ENCODE peak calls at places on chromosomes 11 and 22, in seven cellular contexts. S is BJ; C is fibroblast of lung; V is mesendoderm; T is AG04450; J is CD4-positive, CD25-positive, alpha-beta regulatory T cell; F is transverse colon. X is an unnamed sample. For H3K27me3, the result is how much of the 10 kb centered on the place peaks cover.

GRCh38 chr22:50314455-50315288 is 7.2 kb upstream of the PLXNB2 start:
- DNase-seq in C (no peak), S (no peak), F (peak), J (peak), V (no peak), T (no peak), X (peak)

GRCh38 chr22:40534379-40535188 is 101.9 kb downstream of the MRTFA start:
- DNase-seq in C (peak), V (peak), S (no peak), T (no peak), F (no peak), J (no peak), X (no peak)

GRCh38 chr11:65559951-65560537 is 1.9 kb upstream of the LTBP3 start:
- DNase-seq in S (no peak), C (peak), T (no peak), V (peak), F (peak), J (no peak), X (peak)

GRCh38 chr11:124152770-124153407 is 30.3 kb upstream of the OR10D3 start:
- DNase-seq in V (no peak), F (no peak), S (no peak), J (no peak), C (no peak), T (no peak), X (no peak)

GRCh38 chr11:24391165-24391564 is 105.7 kb upstream of the LUZP2 start:
- DNase-seq in S (no peak), F (no peak), C (peak), J (no peak), V (peak), T (peak), X (no peak)

GRCh38 chr11:369336-370018 is at the start of gene B4GALNT4:
- DNase-seq in C (peak), F (no peak), V (no peak), J (no peak), S (no peak), T (no peak), X (no peak)

GRCh38 chr11:78664606-78665005 is 89.9 kb upstream of the NARS2 start:
- DNase-seq in F (no peak), T (no peak), J (no peak), S (peak), V (peak), C (no peak), X (no peak)

GRCh38 chr22:43821606-43822425 is 9.7 kb upstream of the EFCAB6 start:
- DNase-seq in S (no peak), C (no peak), V (no peak), F (no peak), T (no peak), J (no peak), X (no peak)

GRCh38 chr11:72135891-72136676 is 559 bp downstream of the FOLR3 start:
- DNase-seq in V (no peak), C (peak), F (no peak), T (no peak), S (no peak), J (no peak), X (no peak)

GRCh38 chr11:65616575-65617001 is 1.0 kb downstream of the PCNX3 start:
- DNase-seq in V (no peak), F (no peak), J (no peak), C (no peak), T (no peak), S (no peak), X (peak)

GRCh38 chr11:1749787-1750351 is 526 bp downstream of the IFITM10 start:
- DNase-seq in T (no peak), J (no peak), C (peak), F (peak), V (no peak), S (peak), X (peak)

GRCh38 chr22:28600546-28601143 is 79.0 kb downstream of the TTC28 start:
- DNase-seq in T (peak), F (no peak), S (no peak), J (peak), C (peak), V (peak), X (peak)

GRCh38 chr11:65417221-65417701 is 5.3 kb upstream of the NEAT1 start:
- DNase-seq in S (no peak), V (peak), T (no peak), F (peak), C (peak), J (peak), X (no peak)

GRCh38 chr11:60838132-60838531 is 3.8 kb upstream of the CCDC86 start:
- DNase-seq in C (no peak), J (no peak), V (peak), F (no peak), T (no peak), S (no peak), X (no peak)

GRCh38 chr22:36739185-36739584 is 35.6 kb upstream of the CACNG2 start:
- DNase-seq in T (no peak), C (no peak), V (no peak), F (no peak), J (no peak), S (no peak), X (no peak)

GRCh38 chr11:914747-915493 is 4.3 kb upstream of the CHID1 start:
- DNase-seq in S (no peak), T (no peak), J (no peak), C (no peak), F (peak), V (no peak), X (no peak)

GRCh38 chr11:76672431-76673163 is 2.0 kb upstream of the LRRC32 start:
- DNase-seq in S (no peak), F (peak), C (no peak), V (no peak), T (no peak), J (peak), X (peak)

GRCh38 chr11:99244613-99245012 is 223.9 kb downstream of the CNTN5 start:
- DNase-seq in V (no peak), J (no peak), S (no peak), F (no peak), C (peak), T (no peak), X (no peak)

GRCh38 chr22:29306830-29307657 is 594 bp downstream of the GAS2L1 start:
- DNase-seq in F (peak), V (peak), T (no peak), S (no peak), C (peak), J (no peak), X (peak)

GRCh38 chr11:2677127-2677526 is 22.7 kb downstream of the KCNQ1OT1 start:
- DNase-seq in C (no peak), T (no peak), J (no peak), S (no peak), V (no peak), F (no peak), X (no peak)

GRCh38 chr11:117879516-117880480 is 3.3 kb upstream of the FXYD6 start:
- DNase-seq in S (no peak), V (peak), T (no peak), F (no peak), C (no peak), J (no peak), X (no peak)

GRCh38 chr11:117877120-117877784 is 794 bp upstream of the FXYD6 start:
- DNase-seq in C (no peak), S (no peak), F (no peak), V (no peak), J (no peak), T (no peak), X (no peak)

GRCh38 chr11:117881217-117881616 is 4.8 kb upstream of the FXYD6 start:
- DNase-seq in S (no peak), F (no peak), V (no peak), C (no peak), T (no peak), J (no peak), X (no peak)

GRCh38 chr11:117878314-117878938 is 2.0 kb upstream of the FXYD6 start:
- DNase-seq in F (no peak), J (no peak), V (no peak), S (no peak), C (no peak), T (no peak), X (no peak)

GRCh38 chr11:117878939-117879475 is 2.5 kb upstream of the FXYD6 start:
- DNase-seq in F (no peak), C (no peak), V (no peak), T (no peak), J (no peak), S (no peak), X (no peak)
- H3K27me3 ChIP-seq in F (half or more), C (under half), V (under half), T (under half), J (under half), S (under half), X (under half)

GRCh38 chr22:22407061-22407460 is 101.5 kb downstream of the ZNF280B start:
- DNase-seq in V (no peak), C (no peak), T (no peak), S (no peak), F (no peak), J (no peak), X (no peak)
- H3K27me3 ChIP-seq in V (under half), C (under half), T (under half), S (under half), F (under half), J (under half), X (under half)

GRCh38 chr11:109967121-109967520 is 126.1 kb upstream of the ZC3H12C start:
- DNase-seq in F (no peak), C (no peak), T (no peak), S (no peak), V (no peak), J (no peak), X (no peak)

GRCh38 chr11:109963101-109963500 is 130.1 kb upstream of the ZC3H12C start:
- DNase-seq in S (no peak), T (no peak), C (no peak), F (no peak), J (no peak), V (no peak), X (no peak)

GRCh38 chr11:109961261-109961660 is 131.9 kb upstream of the ZC3H12C start:
- DNase-seq in S (no peak), V (no peak), T (no peak), C (no peak), F (no peak), J (no peak), X (no peak)

GRCh38 chr11:109960831-109961230 is 132.4 kb upstream of the ZC3H12C start:
- DNase-seq in S (no peak), J (no peak), F (peak), C (peak), T (peak), V (peak), X (no peak)

GRCh38 chr11:109964487-109964886 is 128.7 kb upstream of the ZC3H12C start:
- DNase-seq in F (no peak), J (no peak), C (no peak), V (no peak), T (no peak), S (no peak), X (no peak)
- H3K27me3 ChIP-seq in F (under half), J (under half), C (under half), V (under half), T (under half), S (under half), X (under half)

GRCh38 chr11:126546191-126546590 is 190.7 kb downstream of the ST3GAL4 start:
- DNase-seq in J (no peak), F (no peak), T (no peak), S (no peak), V (peak), C (no peak), X (no peak)
- H3K27me3 ChIP-seq in J (under half), F (under half), T (under half), S (under half), V (under half), C (under half), X (under half)

GRCh38 chr11:14393129-14393528 is 34.1 kb upstream of the RRAS2 start:
- DNase-seq in F (no peak), C (no peak), J (no peak), T (no peak), S (no peak), V (no peak), X (no peak)

GRCh38 chr11:14393889-14394288 is 34.9 kb upstream of the RRAS2 start:
- DNase-seq in T (no peak), V (no peak), J (no peak), F (no peak), C (no peak), S (no peak), X (no peak)

GRCh38 chr11:14396289-14396688 is 37.3 kb upstream of the RRAS2 start:
- DNase-seq in F (no peak), C (no peak), T (no peak), S (no peak), J (no peak), V (no peak), X (no peak)

DNA sequence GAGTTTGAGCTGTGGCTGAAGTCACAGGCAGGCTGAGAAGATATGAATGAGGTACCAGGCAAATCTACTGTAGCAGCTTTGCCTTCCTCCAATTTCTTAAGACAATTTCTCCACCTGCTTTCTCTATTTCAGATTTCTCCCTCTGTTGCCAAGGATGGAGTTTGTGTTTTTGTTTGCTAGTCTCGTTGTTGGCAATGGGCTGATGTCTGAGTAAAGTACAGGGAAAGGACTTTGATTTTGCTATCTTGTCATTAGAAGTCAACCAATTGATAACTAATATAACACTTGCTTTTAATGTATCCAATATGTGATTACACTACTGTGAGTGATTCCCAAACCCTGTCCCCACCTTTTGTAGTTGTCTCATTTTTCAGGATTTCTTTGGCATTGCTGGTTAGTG is 40.1 kb upstream of the RRAS2 start:
- DNase-seq in J (no peak), F (no peak), T (no peak), V (no peak), C (no peak), S (no peak), X (no peak)
- H3K27me3 ChIP-seq in J (under half), F (under half), T (under half), V (under half), C (under half), S (under half), X (under half)

GRCh38 chr22:25420925-25421904 is 143.3 kb upstream of the GRK3 start:
- DNase-seq in V (peak), S (no peak), J (no peak), T (no peak), F (no peak), C (no peak), X (no peak)
- H3K27me3 ChIP-seq in V (under half), S (under half), J (under half), T (under half), F (half or more), C (under half), X (under half)

GRCh38 chr11:17682848-17683247 is 36.5 kb upstream of the MYOD1 start:
- DNase-seq in F (no peak), V (no peak), C (no peak), S (no peak), J (no peak), T (no peak), X (no peak)
- H3K27me3 ChIP-seq in F (under half), V (under half), C (under half), S (under half), J (under half), T (under half), X (under half)

GRCh38 chr11:46223252-46223513 is 54.3 kb upstream of the CREB3L1 start:
- DNase-seq in V (no peak), T (no peak), J (no peak), C (no peak), F (no peak), S (no peak), X (peak)
- H3K27me3 ChIP-seq in V (under half), T (under half), J (under half), C (under half), F (under half), S (under half), X (under half)

X was measured in small intestine.